ENCODE peak calls at places on chromosomes 13 and 19, in eight cellular contexts. H is A673; Y is occipital lobe; D is activated CD4-positive, CD25-positive, alpha-beta regulatory T cell; B is GM06990; I is stimulated activated CD4-positive, alpha-beta T cell treated with anti-CD3 and anti-CD28 coated beads, Interleukin-1b, Interleukin-23, amount 100 ng/mL, for 1 hour; U is activated CD8-positive, alpha-beta T cell treated with anti-CD3 and anti-CD28 coated beads, Interleukin-2, amount 10 ng/mL, durations not matched to agents 7 days and 5 days; A is WERI-Rb-1. W is an unnamed sample.

GRCh38 chr19:5479958-5480357 is 24.7 kb downstream of the ZNRF4 start:
- DNase-seq in Y (no peak), D (no peak), H (no peak), I (no peak), A (peak), B (no peak), U (no peak), W (no peak)

GRCh38 chr13:36454121-36454520 is 21.8 kb downstream of the CCNA1 start:
- DNase-seq in B (no peak), Y (no peak), U (no peak), D (no peak), A (no peak), I (no peak), H (no peak), W (no peak)

GRCh38 chr13:106348032-106348431 is 187.4 kb downstream of the EFNB2 start:
- DNase-seq in Y (no peak), B (no peak), U (no peak), I (no peak), H (no peak), D (no peak), A (no peak), W (peak)

GRCh38 chr19:54388001-54388802 is 23.5 kb upstream of the LAIR1 start:
- DNase-seq in Y (no peak), D (peak), H (no peak), I (no peak), B (peak), U (peak), A (peak), W (no peak)

GRCh38 chr19:36103842-36104552 is 6.9 kb upstream of the OVOL3 start:
- DNase-seq in A (no peak), U (no peak), I (no peak), Y (no peak), D (no peak), H (no peak), B (no peak), W (no peak)

GRCh38 chr13:73696713-73697112 is 437.5 kb downstream of the KLF12 start:
- DNase-seq in Y (no peak), B (no peak), I (no peak), A (no peak), H (no peak), U (no peak), D (no peak), W (no peak)

GRCh38 chr13:75402787-75403186 is 79.2 kb downstream of the TBC1D4 start:
- DNase-seq in A (no peak), D (no peak), H (no peak), U (no peak), B (no peak), Y (no peak), I (no peak), W (no peak)

GRCh38 chr19:51462681-51463080 is 4.4 kb upstream of the SIGLEC8 start:
- DNase-seq in U (no peak), H (no peak), Y (no peak), I (no peak), D (no peak), B (no peak), A (no peak), W (no peak)

GRCh38 chr13:21218351-21219043 is 42.0 kb downstream of the MRPL57 start:
- DNase-seq in Y (no peak), A (no peak), D (no peak), I (no peak), B (peak), H (no peak), U (peak), W (no peak)

GRCh38 chr19:51357952-51358351 is 8.2 kb downstream of the ETFB start:
- DNase-seq in B (no peak), U (no peak), D (no peak), Y (no peak), H (no peak), I (no peak), A (no peak), W (no peak)

GRCh38 chr13:101661839-101662238 is 209.4 kb downstream of the ITGBL1 start:
- DNase-seq in U (no peak), A (no peak), I (no peak), H (peak), D (no peak), Y (no peak), B (no peak), W (no peak)

GRCh38 chr13:66618702-66619101 is 611.4 kb downstream of the PCDH9 start:
- DNase-seq in B (no peak), U (no peak), I (no peak), H (peak), A (no peak), D (no peak), Y (no peak), W (peak)

GRCh38 chr13:113980489-113981064 is 6.7 kb upstream of the C13orf46 start:
- DNase-seq in Y (no peak), D (no peak), H (no peak), I (no peak), B (no peak), A (no peak), U (no peak), W (no peak)

GRCh38 chr13:106566682-106567420 is 1.1 kb downstream of the ARGLU1 start:
- DNase-seq in I (no peak), A (peak), Y (no peak), B (peak), H (peak), D (no peak), U (peak), W (peak)

GRCh38 chr13:50141660-50142010 is 126.4 kb downstream of the KCNRG start:
- DNase-seq in Y (no peak), H (no peak), U (no peak), I (no peak), B (no peak), A (no peak), D (no peak), W (no peak)

GRCh38 chr13:21637296-21637695 is 33.3 kb upstream of the MICU2 start:
- DNase-seq in B (no peak), H (no peak), D (no peak), Y (peak), I (no peak), A (no peak), U (no peak), W (peak)

GRCh38 chr19:17300992-17301585 is 2.1 kb downstream of the ABHD8 start:
- DNase-seq in H (no peak), B (no peak), D (no peak), I (no peak), U (no peak), Y (no peak), A (no peak), W (no peak)

GRCh38 chr13:45196622-45197021 is 4.2 kb downstream of the KCTD4 start:
- DNase-seq in D (no peak), U (no peak), H (no peak), I (no peak), A (no peak), Y (no peak), B (no peak), W (peak)

GRCh38 chr13:71799320-71799719 is 67.7 kb downstream of the DACH1 start:
- DNase-seq in Y (no peak), H (no peak), A (no peak), B (no peak), D (no peak), I (no peak), U (no peak), W (no peak)

GRCh38 chr19:9075064-9075964 is 11.5 kb upstream of the OR1M1 start:
- DNase-seq in U (no peak), I (no peak), A (no peak), B (no peak), D (no peak), H (peak), Y (peak), W (peak)

GRCh38 chr19:2476451-2477140 is 669 bp downstream of the GADD45B start:
- DNase-seq in U (peak), I (peak), D (peak), H (peak), Y (peak), B (peak), A (peak), W (peak)

GRCh38 chr19:40523322-40524047 is 53.2 kb upstream of the SHKBP1 start:
- DNase-seq in A (peak), Y (no peak), I (no peak), D (no peak), H (peak), B (peak), U (peak), W (peak)

GRCh38 chr13:109647046-109647445 is 139.3 kb downstream of the IRS2 start:
- DNase-seq in D (no peak), U (no peak), B (no peak), Y (no peak), I (no peak), H (peak), A (no peak), W (peak)

W was measured in MCF 10A.